ENCODE peak calls at places on chromosome 22, in five cellular contexts. A is stomach, X is spleen, P is breast epithelium, W is H1. Q is an unnamed sample. For H3K4me1, the result is how much of the 10 kb centered on the place peaks cover.

GRCh38 chr22:18975434-18976196 is 39.5 kb upstream of the PRODH start:
- DNase-seq in A (no peak), P (no peak), X (peak), W (no peak), Q (no peak)

GRCh38 chr22:32661296-32661695 is 140.2 kb upstream of the TIMP3 start:
- DNase-seq in A (no peak), P (peak), X (no peak), W (no peak), Q (peak)

GRCh38 chr22:50074056-50074455 is 11.2 kb downstream of the MLC1 start:
- DNase-seq in X (peak), W (peak), P (no peak), A (no peak), Q (no peak)

GRCh38 chr22:33099593-33099992 is 41.4 kb upstream of the SYN3 start:
- DNase-seq in A (no peak), W (no peak), P (no peak), X (no peak), Q (no peak)

GRCh38 chr22:45552580-45553332 is 50.1 kb downstream of the FBLN1 start:
- DNase-seq in A (peak), W (no peak), P (peak), X (no peak), Q (no peak)

GRCh38 chr22:37137131-37137530 is 12.6 kb downstream of the IL2RB start:
- DNase-seq in P (no peak), W (no peak), X (no peak), A (no peak), Q (no peak)

GRCh38 chr22:47041201-47042115 is 279.0 kb downstream of the TBC1D22A start:
- DNase-seq in W (no peak), X (peak), P (no peak), A (no peak), Q (no peak)

GRCh38 chr22:37082251-37082650 is 27.3 kb downstream of the TMPRSS6 start:
- DNase-seq in X (no peak), P (no peak), W (no peak), A (no peak), Q (no peak)

GRCh38 chr22:31275576-31275975 is 16.7 kb downstream of the PIK3IP1 start:
- DNase-seq in P (no peak), X (no peak), W (no peak), A (no peak), Q (no peak)

GRCh38 chr22:31533391-31533790 is 37.1 kb downstream of the SFI1 start:
- DNase-seq in P (no peak), X (no peak), A (no peak), W (no peak), Q (no peak)

GRCh38 chr22:31730344-31730711 is 19.6 kb downstream of the PRR14L start:
- DNase-seq in W (no peak), A (no peak), X (no peak), P (no peak), Q (no peak)

GRCh38 chr22:45859231-45860161 is 117.5 kb downstream of the WNT7B start:
- DNase-seq in A (peak), X (no peak), P (no peak), W (no peak), Q (no peak)

GRCh38 chr22:49327411-49327810 is 500.3 kb downstream of the BRD1 start:
- DNase-seq in A (peak), X (peak), P (peak), W (no peak), Q (no peak)

GRCh38 chr22:49216579-49216978 is 611.1 kb downstream of the BRD1 start:
- DNase-seq in P (no peak), A (peak), X (no peak), W (no peak), Q (peak)

GRCh38 chr22:19887251-19887985 is 32.7 kb upstream of the GNB1L start:
- DNase-seq in W (no peak), A (no peak), P (no peak), X (peak), Q (peak)

GRCh38 chr22:29695129-29695926 is 24.5 kb upstream of the CABP7 start:
- DNase-seq in A (no peak), W (no peak), P (peak), X (no peak), Q (peak)

GRCh38 chr22:20606041-20606783 is 98.8 kb downstream of the MED15 start:
- DNase-seq in X (peak), W (peak), A (peak), P (peak), Q (no peak)

GRCh38 chr22:25008666-25009065 is 56.1 kb downstream of the KIAA1671 start:
- DNase-seq in A (no peak), W (no peak), P (no peak), X (no peak), Q (no peak)

GRCh38 chr22:20155330-20156041 is 4.6 kb upstream of the CCDC188 start:
- DNase-seq in X (peak), A (peak), P (no peak), W (no peak), Q (no peak)

GRCh38 chr22:24181088-24181995 is at the start of gene SUSD2:
- DNase-seq in P (no peak), A (peak), X (peak), W (peak), Q (no peak)

GRCh38 chr22:29302681-29303465 is 3.6 kb upstream of the GAS2L1 start:
- DNase-seq in A (peak), W (peak), P (no peak), X (no peak), Q (no peak)

GRCh38 chr22:50483977-50484853 is 2.4 kb upstream of the MIOX start:
- DNase-seq in A (peak), X (no peak), P (no peak), W (no peak), Q (no peak)

GRCh38 chr22:40434101-40434500 is 63.7 kb downstream of the SGSM3 start:
- DNase-seq in W (no peak), A (no peak), P (no peak), X (no peak), Q (no peak)

GRCh38 chr22:45171830-45172229 is 8.1 kb downstream of the NUP50 start:
- DNase-seq in A (no peak), W (no peak), X (no peak), P (no peak), Q (no peak)

GRCh38 chr22:32446321-32446720 is 17.9 kb downstream of the BPIFC start:
- DNase-seq in A (no peak), X (no peak), P (no peak), W (no peak), Q (no peak)

GRCh38 chr22:30267382-30268302 is 991 bp upstream of the OSM start:
- DNase-seq in P (no peak), W (no peak), A (no peak), X (peak), Q (no peak)

GRCh38 chr22:50656122-50657070 is 16.2 kb upstream of the SHANK3 start:
- DNase-seq in X (peak), W (no peak), A (no peak), P (no peak), Q (no peak)

GRCh38 chr22:40791241-40791640 is 27.9 kb downstream of the SLC25A17 start:
- DNase-seq in P (no peak), A (no peak), X (no peak), W (no peak), Q (no peak)

GRCh38 chr22:40979198-40979597 is 28.0 kb downstream of the RBX1 start:
- DNase-seq in W (no peak), X (no peak), A (no peak), P (no peak), Q (no peak)

GRCh38 chr22:29816980-29817379 is 21.1 kb downstream of the ASCC2 start:
- DNase-seq in X (no peak), W (no peak), P (no peak), A (no peak), Q (no peak)

GRCh38 chr22:21707677-21708076 is 27.9 kb downstream of the YPEL1 start:
- DNase-seq in W (no peak), A (no peak), P (no peak), X (no peak), Q (no peak)

GRCh38 chr22:17057959-17058814 is 26.6 kb upstream of the IL17RA start:
- DNase-seq in A (peak), W (peak), P (peak), X (no peak), Q (no peak)

GRCh38 chr22:17060126-17060525 is 24.7 kb upstream of the IL17RA start:
- DNase-seq in W (peak), A (no peak), P (no peak), X (no peak), Q (no peak)

GRCh38 chr22:17065433-17065832 is 19.4 kb upstream of the IL17RA start:
- DNase-seq in P (no peak), X (no peak), W (peak), A (peak), Q (no peak)

GRCh38 chr22:17064498-17065100 is 20.2 kb upstream of the IL17RA start:
- DNase-seq in X (no peak), P (no peak), W (peak), A (no peak), Q (no peak)

DNA sequence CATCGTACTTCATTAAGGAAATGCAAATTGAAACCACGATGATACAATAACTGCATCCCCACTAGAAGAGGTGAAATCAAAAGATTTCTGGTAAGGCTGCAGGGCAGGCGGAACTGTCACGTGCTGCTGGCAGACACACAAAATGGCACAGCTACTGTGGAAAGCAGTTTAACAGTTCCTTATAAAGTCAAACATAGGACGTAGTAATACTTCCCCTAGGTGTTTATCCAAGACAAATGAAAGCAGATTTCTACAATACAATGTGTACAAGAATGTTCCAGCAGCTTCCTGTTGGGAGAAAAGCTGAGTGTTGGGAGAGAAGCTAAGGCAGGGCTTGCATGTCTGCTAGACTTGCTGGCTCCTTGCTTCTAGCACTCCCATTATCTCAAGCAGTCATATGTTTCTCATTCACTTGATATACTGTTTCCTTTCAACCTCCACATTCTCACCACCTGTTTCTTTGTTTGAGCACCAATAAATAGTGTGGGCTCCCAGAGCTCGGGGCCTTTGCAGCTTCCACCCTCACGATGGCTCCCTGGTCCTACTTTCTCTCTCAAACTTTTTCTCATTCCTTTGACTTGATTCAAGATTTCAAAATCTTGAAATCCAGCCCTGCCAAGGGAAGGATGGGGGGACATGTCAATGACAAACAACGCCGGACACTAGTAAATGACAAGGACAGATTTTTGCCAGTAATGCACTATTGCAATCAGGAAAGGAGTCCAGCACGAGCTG is 21.3 kb upstream of the IL17RA start:
- DNase-seq in A (peak), W (peak), X (no peak), P (peak), Q (no peak)
- TF ChIP-seq POLR2AphosphoS5 in A (peak), W (no peak), X (no peak), P (no peak), Q (no peak)

GRCh38 chr22:35383679-35384071 is 2.8 kb downstream of the HMOX1 start:
- DNase-seq in X (no peak), A (no peak), P (no peak), W (no peak), Q (no peak)

GRCh38 chr22:35381424-35381772 is 502 bp downstream of the HMOX1 start:
- DNase-seq in W (no peak), A (no peak), X (no peak), P (no peak), Q (no peak)

GRCh38 chr22:35384567-35384966 is 3.7 kb downstream of the HMOX1 start:
- DNase-seq in A (no peak), W (no peak), X (no peak), P (no peak), Q (no peak)

GRCh38 chr22:35386670-35387288 is 5.9 kb downstream of the HMOX1 start:
- DNase-seq in A (no peak), W (no peak), P (no peak), X (no peak), Q (no peak)

DNA sequence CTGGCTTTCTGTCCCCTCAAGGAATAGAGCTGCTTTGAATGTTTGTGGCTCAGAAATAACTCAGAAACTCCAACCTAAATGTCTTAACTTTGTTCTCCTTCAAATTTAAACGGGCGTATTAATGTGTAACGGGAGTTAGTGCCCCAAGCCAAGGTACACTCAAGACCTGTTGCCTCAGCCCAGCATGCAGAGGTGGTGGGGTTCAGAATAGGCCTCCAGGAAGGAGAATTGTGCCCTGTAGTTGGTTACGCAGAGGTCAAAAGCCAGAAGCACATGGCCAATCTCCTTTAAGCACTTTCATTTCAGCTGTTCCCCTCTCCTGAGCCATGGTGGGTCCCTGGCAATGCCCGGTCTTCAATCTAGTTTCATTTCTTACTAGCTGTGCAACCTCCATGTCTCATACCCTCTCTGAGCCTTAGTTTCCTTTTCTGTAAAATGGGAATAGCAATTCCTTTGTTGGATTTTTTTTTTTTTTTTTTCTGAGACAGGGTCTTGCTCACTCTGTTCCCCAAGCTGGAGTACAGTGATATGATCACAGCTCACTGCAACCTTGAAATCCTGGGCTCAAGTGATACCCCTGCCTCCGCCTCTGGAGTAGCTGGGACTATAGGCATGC is 4.2 kb downstream of the HMOX1 start:
- DNase-seq in A (no peak), P (no peak), W (no peak), X (no peak), Q (no peak)
- H3K4me3 ChIP-seq in A (peak), P (no peak), W (no peak), X (peak), Q (no peak)

DNA sequence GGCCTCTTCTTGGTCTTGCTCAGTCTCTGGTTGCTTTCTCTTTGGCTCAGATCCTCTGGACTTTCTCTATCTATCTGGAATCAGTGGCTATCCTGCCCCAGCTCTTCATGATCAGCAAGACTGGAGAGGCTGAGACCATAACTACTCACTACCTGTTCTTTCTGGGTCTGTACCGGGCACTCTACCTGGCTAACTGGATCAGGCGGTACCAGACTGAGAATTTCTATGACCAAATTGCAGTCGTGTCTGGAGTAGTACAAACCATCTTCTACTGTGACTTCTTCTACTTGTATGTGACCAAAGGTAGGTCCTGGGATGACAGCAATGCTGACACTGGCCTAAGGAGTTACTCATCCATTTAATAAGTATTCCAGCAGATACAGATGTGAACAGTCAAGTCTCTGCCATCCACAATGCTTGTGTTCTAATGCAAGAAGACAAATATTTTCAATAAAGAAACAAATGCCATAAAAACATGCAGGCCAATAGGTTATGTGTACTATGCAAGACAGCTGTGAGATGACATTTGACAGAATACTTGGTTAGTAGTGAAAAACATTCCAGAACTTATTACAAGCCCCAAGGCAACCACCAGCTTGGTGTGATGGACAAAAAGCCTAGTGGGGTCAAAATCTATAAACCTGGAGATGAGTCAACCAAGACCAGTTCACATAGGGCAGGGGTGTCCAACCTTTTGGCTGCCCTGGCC is 13.4 kb downstream of the KDELR3 start:
- DNase-seq in A (no peak), W (no peak), P (no peak), X (no peak), Q (no peak)
- H3K4me1 ChIP-seq in A (under half), W (under half), P (under half), X (under half), Q (under half)

GRCh38 chr22:43152001-43152354 is 619 bp downstream of the TSPO start:
- DNase-seq in W (peak), X (no peak), P (no peak), A (no peak), Q (no peak)

GRCh38 chr22:43150731-43151206 is 590 bp upstream of the TSPO start:
- DNase-seq in A (no peak), X (peak), P (no peak), W (no peak), Q (peak)

GRCh38 chr22:43153916-43154315 is 2.6 kb downstream of the TSPO start:
- DNase-seq in X (no peak), W (no peak), A (no peak), P (no peak), Q (no peak)

GRCh38 chr22:43151251-43152000 is at the start of gene TSPO:
- DNase-seq in P (peak), W (peak), A (peak), X (peak), Q (peak)

DNA sequence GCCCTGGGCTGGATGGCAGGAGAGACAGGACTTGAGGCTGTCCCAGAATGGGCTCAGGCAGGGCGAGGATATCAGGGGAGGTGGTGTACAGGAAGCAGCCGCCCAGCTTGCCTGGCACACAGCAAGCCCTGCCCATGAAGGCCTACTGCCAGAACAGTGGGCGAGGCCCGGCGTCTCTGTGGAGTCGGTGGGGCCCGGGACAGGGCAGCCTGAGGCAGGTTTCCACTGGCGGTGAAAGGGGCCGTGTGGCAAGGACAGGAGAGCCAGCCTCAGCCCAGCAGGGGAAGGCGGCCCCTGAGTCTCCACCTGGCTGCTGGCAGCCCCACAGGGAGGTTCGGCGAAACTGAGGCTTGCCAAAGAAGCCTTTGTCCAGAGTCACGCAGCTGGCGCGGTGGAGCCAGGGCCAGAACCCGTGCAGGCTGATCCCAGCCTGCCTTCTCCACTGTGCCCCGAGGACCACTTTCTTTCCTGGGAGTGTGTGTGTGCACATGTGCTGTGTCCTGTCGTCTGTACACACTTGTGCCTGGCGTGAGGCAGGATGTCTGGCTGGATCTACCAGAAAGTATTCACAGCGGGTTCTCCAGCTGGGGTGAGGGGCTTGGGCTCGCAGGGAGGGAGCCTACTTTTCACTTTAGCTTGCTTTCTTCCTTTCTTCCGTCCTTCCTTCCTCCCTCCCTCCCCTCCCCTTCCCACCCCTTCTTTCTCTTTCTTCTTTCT is 1.2 kb downstream of the TSPO start:
- DNase-seq in P (peak), X (peak), A (peak), W (peak), Q (peak)
- TF ChIP-seq POLR2AphosphoS5 in P (no peak), X (peak), A (peak), W (no peak), Q (no peak)

GRCh38 chr22:22927888-22928665 is 40.5 kb downstream of the IGLL5 start:
- DNase-seq in X (no peak), A (no peak), P (no peak), W (no peak), Q (no peak)

GRCh38 chr22:22927196-22927887 is 39.7 kb downstream of the IGLL5 start:
- DNase-seq in A (no peak), X (no peak), P (no peak), W (no peak), Q (no peak)

GRCh38 chr22:22929381-22930221 is 42.0 kb downstream of the IGLL5 start:
- DNase-seq in W (no peak), P (no peak), A (no peak), X (peak), Q (no peak)

GRCh38 chr22:22930222-22930497 is 42.5 kb downstream of the IGLL5 start:
- DNase-seq in X (no peak), W (no peak), P (no peak), A (no peak), Q (no peak)

GRCh38 chr22:22928666-22929380 is 41.2 kb downstream of the IGLL5 start:
- DNase-seq in X (peak), A (peak), W (no peak), P (no peak), Q (no peak)
- H3K4me3 ChIP-seq in X (no peak), A (no peak), W (no peak), P (no peak), Q (no peak)

Q was measured in suprapubic skin.